ENCODE peak calls at places on chromosomes 5 and 9, in nine cellular contexts. A is heart right ventricle, O is fibroblast of pulmonary artery, R is B cell, Q is retinal pigment epithelial cell, V is dorsolateral prefrontal cortex, U is transverse colon, J is RWPE1, T is lung. B is an unnamed sample.

GRCh38 chr5:4804619-4805211 is 335.4 kb upstream of the ADAMTS16 start:
- DNase-seq in A (no peak), O (no peak), R (no peak), Q (peak; percentile 36), V (no peak), U (no peak), J (no peak), T (no peak), B (no peak)

GRCh38 chr5:178304761-178305645 is 72.4 kb upstream of the PHYKPL start:
- DNase-seq in A (no peak), O (no peak), R (no peak), Q (no peak), V (no peak), U (no peak), J (no peak), T (no peak), B (no peak)

GRCh38 chr5:38466444-38467189 is 89.8 kb downstream of the LIFR start:
- DNase-seq in A (peak; percentile 74), O (peak; percentile 89), R (no peak), Q (no peak), V (peak; percentile 71), U (peak; percentile 26), J (peak; percentile 71), T (peak; percentile 70), B (no peak)

GRCh38 chr9:128149001-128149701 is at the start of gene LCN2:
- DNase-seq in A (no peak), O (no peak), R (no peak), Q (no peak), V (no peak), U (peak; percentile 80), J (peak; percentile 96), T (peak; percentile 84), B (no peak)

GRCh38 chr5:115770466-115770865 is 46.0 kb downstream of the CDO1 start:
- DNase-seq in A (no peak), O (no peak), R (no peak), Q (no peak), V (no peak), U (no peak), J (no peak), T (no peak), B (no peak)

GRCh38 chr9:113602126-113603119 is 138.9 kb downstream of the RGS3 start:
- DNase-seq in A (peak; percentile 87), O (peak; percentile 82), R (peak; percentile 55), Q (no peak), V (no peak), U (peak; percentile 48), J (peak; percentile 93), T (peak; percentile 69), B (no peak)

GRCh38 chr9:19642256-19642655 is 146.6 kb downstream of the SLC24A2 start:
- DNase-seq in A (no peak), O (peak; percentile 0), R (no peak), Q (no peak), V (peak; percentile 71), U (no peak), J (no peak), T (no peak), B (no peak)

GRCh38 chr5:100646011-100646410 is 110.8 kb downstream of the FAM174A start:
- DNase-seq in A (no peak), O (no peak), R (no peak), Q (no peak), V (no peak), U (no peak), J (no peak), T (no peak), B (no peak)

GRCh38 chr9:36543916-36544315 is 28.8 kb upstream of the MELK start:
- DNase-seq in A (no peak), O (peak; percentile 49), R (no peak), Q (no peak), V (no peak), U (no peak), J (peak; percentile 36), T (peak; percentile 28), B (no peak)

GRCh38 chr5:108602830-108603229 is 144.9 kb upstream of the FER start:
- DNase-seq in A (no peak), O (no peak), R (no peak), Q (no peak), V (no peak), U (no peak), J (no peak), T (no peak), B (no peak)

GRCh38 chr9:98491778-98492177 is 217.0 kb downstream of the GABBR2 start:
- DNase-seq in A (peak; percentile 41), O (peak; percentile 70), R (no peak), Q (peak; percentile 48), V (no peak), U (no peak), J (no peak), T (no peak), B (no peak)

GRCh38 chr5:131303537-131303936 is 39.7 kb downstream of the CDC42SE2 start:
- DNase-seq in A (no peak), O (peak; percentile 77), R (no peak), Q (no peak), V (no peak), U (no peak), J (peak; percentile 31), T (no peak), B (no peak)

GRCh38 chr5:56454219-56454862 is 221.2 kb upstream of the ANKRD55 start:
- DNase-seq in A (no peak), O (no peak), R (no peak), Q (no peak), V (no peak), U (no peak), J (no peak), T (no peak), B (no peak)

GRCh38 chr9:22158275-22158674 is 149.2 kb upstream of the CDKN2B start:
- DNase-seq in A (no peak), O (no peak), R (no peak), Q (no peak), V (no peak), U (no peak), J (peak; percentile 47), T (no peak), B (no peak)

DNA sequence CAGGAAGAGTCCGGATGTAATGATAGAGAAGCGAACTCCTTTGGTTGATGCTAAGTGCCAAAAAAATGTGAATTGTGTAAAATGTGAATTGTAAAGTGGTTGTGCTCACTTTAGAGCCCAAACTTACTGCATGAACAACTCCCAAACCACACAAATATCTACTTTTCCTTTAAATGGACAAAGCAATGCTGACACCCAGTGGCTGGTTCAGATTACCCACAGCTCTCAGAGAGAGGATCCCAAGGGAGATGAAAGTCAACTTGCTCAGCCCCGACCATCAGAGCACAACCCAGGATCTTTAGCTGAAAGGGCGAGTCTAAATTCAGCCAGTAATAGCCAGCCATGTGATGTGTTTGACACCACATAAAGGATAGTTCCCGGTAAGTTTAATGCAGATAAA is 133.7 kb downstream of the NMUR2 start:
- DNase-seq in A (peak; percentile 46), O (peak; percentile 1), R (no peak), Q (no peak), V (peak; percentile 35), U (no peak), J (peak; percentile 44), T (no peak), B (no peak)
- TF ChIP-seq CTCF in A (peak; percentile 67), O (no peak), R (no peak), Q (peak; percentile 61), V (peak; percentile 47), U (no peak), J (peak; percentile 28), T (no peak), B (peak; percentile 52)

GRCh38 chr9:107295995-107296394 is 12.9 kb downstream of the RAD23B start:
- DNase-seq in A (no peak), O (no peak), R (no peak), Q (no peak), V (no peak), U (no peak), J (no peak), T (no peak), B (no peak)

GRCh38 chr9:107294756-107295155 is 11.7 kb downstream of the RAD23B start:
- DNase-seq in A (no peak), O (no peak), R (no peak), Q (no peak), V (no peak), U (no peak), J (no peak), T (no peak), B (no peak)

GRCh38 chr9:107293555-107294085 is 10.5 kb downstream of the RAD23B start:
- DNase-seq in A (no peak), O (no peak), R (no peak), Q (no peak), V (no peak), U (no peak), J (no peak), T (no peak), B (no peak)

GRCh38 chr9:107299437-107299836 is 16.4 kb downstream of the RAD23B start:
- DNase-seq in A (no peak), O (no peak), R (no peak), Q (no peak), V (no peak), U (no peak), J (peak; percentile 51), T (no peak), B (no peak)
- TF ChIP-seq CTCF in A (peak; percentile 30), O (peak; percentile 5), R (peak; percentile 65), Q (peak; percentile 21), V (no peak), U (no peak), J (peak; percentile 25), T (no peak), B (peak; percentile 29)

DNA sequence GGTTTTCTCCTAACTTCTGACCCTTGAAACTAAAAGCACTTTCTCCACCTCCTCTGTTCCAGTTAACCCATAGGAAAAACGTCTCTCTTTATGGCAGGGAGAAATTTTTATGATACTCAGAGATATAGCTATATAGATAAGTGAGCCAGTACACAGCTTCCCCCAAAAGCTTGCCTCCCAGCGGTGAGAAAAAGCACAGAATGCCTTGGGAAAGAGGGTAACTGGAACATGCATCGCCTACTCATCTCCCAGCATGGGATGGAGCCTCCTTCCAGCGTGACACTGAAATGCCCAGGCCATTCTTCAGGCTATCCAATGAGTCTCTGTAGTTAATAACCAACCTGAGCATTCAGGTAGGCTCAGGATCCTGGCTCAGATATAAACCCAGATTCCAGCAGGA is 963.1 kb upstream of the DMAC1 start:
- DNase-seq in A (no peak), O (no peak), R (no peak), Q (no peak), V (no peak), U (peak; percentile 18), J (no peak), T (no peak), B (no peak)
- TF ChIP-seq CTCF in A (no peak), O (no peak), R (no peak), Q (no peak), V (no peak), U (peak; percentile 15), J (no peak), T (no peak), B (no peak)

GRCh38 chr5:68368280-68368679 is 152.7 kb downstream of the PIK3R1 start:
- DNase-seq in A (no peak), O (no peak), R (no peak), Q (no peak), V (no peak), U (no peak), J (no peak), T (no peak), B (no peak)
- TF ChIP-seq CTCF in A (no peak), O (no peak), R (no peak), Q (no peak), V (no peak), U (no peak), J (no peak), T (no peak), B (no peak)